ENCODE peak calls at places on chromosomes 12 and 14, in nine cellular contexts. I is activated CD8-positive, alpha-beta memory T cell treated with anti-CD3 and anti-CD28 coated beads, Interleukin-2, amount 50 U/mL, for 48 hours; K is iris pigment epithelial cell; U is heart right ventricle; F is astrocyte of the spinal cord; Z is endodermal cell; O is central memory CD4-positive, alpha-beta T cell; G is pancreas; X is foreskin fibroblast. N is an unnamed sample.

GRCh38 chr14:55645845-55646832 is 66.1 kb downstream of the KTN1 start:
- DNase-seq in K (no peak), I (no peak), X (no peak), U (no peak), F (no peak), G (no peak), O (no peak), Z (no peak), N (no peak)

GRCh38 chr12:110704750-110705149 is 15.8 kb upstream of the HVCN1 start:
- DNase-seq in U (no peak), G (no peak), K (no peak), X (no peak), F (no peak), O (no peak), I (no peak), Z (peak), N (no peak)

GRCh38 chr12:23752245-23752644 is 197.2 kb downstream of the SOX5 start:
- DNase-seq in U (no peak), I (no peak), O (no peak), X (no peak), Z (no peak), K (no peak), F (no peak), G (no peak), N (no peak)

GRCh38 chr14:66802962-66803361 is 295.0 kb downstream of the GPHN start:
- DNase-seq in O (no peak), U (no peak), F (no peak), X (no peak), G (no peak), K (no peak), I (no peak), Z (no peak), N (no peak)

GRCh38 chr14:90521930-90522483 is 125.2 kb downstream of the CALM1 start:
- DNase-seq in G (no peak), O (no peak), F (no peak), X (no peak), K (no peak), I (no peak), U (no peak), Z (no peak), N (no peak)

GRCh38 chr12:48956279-48957140 is 777 bp downstream of the ARF3 start:
- DNase-seq in G (peak), I (no peak), F (peak), O (no peak), X (peak), Z (peak), K (peak), U (peak), N (peak)

GRCh38 chr12:49521391-49521790 is 17.4 kb upstream of the KCNH3 start:
- DNase-seq in U (no peak), I (no peak), K (no peak), G (no peak), O (no peak), X (no peak), Z (no peak), F (no peak), N (no peak)

GRCh38 chr12:130880411-130880885 is 8.6 kb downstream of the RAN start:
- DNase-seq in K (no peak), G (no peak), I (no peak), Z (peak), X (no peak), U (no peak), O (no peak), F (no peak), N (no peak)

GRCh38 chr12:6333566-6333965 is 8.3 kb downstream of the TNFRSF1A start:
- DNase-seq in F (peak), O (no peak), I (no peak), X (peak), K (peak), Z (no peak), U (no peak), G (no peak), N (peak)

GRCh38 chr14:63726499-63726898 is 1.4 kb downstream of the SGPP1 start:
- DNase-seq in F (peak), I (no peak), G (no peak), X (no peak), O (no peak), U (no peak), K (no peak), Z (no peak), N (no peak)

GRCh38 chr14:100083706-100084105 is 18.5 kb downstream of the EVL start:
- DNase-seq in F (no peak), I (no peak), G (no peak), X (no peak), Z (no peak), O (peak), K (peak), U (no peak), N (peak)

GRCh38 chr12:7444076-7444475 is at the start of gene CD163L1:
- DNase-seq in O (no peak), K (no peak), Z (no peak), F (no peak), G (no peak), I (no peak), U (no peak), X (no peak), N (no peak)

GRCh38 chr14:100524233-100524932 is 62.8 kb downstream of the BEGAIN start:
- DNase-seq in G (no peak), O (no peak), U (no peak), I (no peak), Z (no peak), F (no peak), K (no peak), X (no peak), N (no peak)

GRCh38 chr12:64091186-64091585 is 130.9 kb downstream of the KICS2 start:
- DNase-seq in O (no peak), G (no peak), Z (no peak), I (no peak), F (no peak), X (no peak), U (no peak), K (no peak), N (no peak)

GRCh38 chr12:45477526-45477925 is 252.0 kb upstream of the ARID2 start:
- DNase-seq in K (no peak), O (no peak), Z (no peak), G (no peak), F (no peak), I (no peak), X (no peak), U (no peak), N (no peak)